ENCODE peak calls at places on chromosomes 12 and 14, in six cellular contexts. O is CD8-positive, alpha-beta memory T cell; R is astrocyte; Z is lower lobe of right lung; C is uterus; K is GM23338. B is an unnamed sample. For H3K4me1 and H3K27me3, the result is how much of the 10 kb centered on the place peaks cover.

GRCh38 chr12:24054411-24054810 is 104.9 kb upstream of the SOX5 start:
- DNase-seq in O (no peak), R (no peak), Z (no peak), C (no peak), K (no peak), B (no peak)

GRCh38 chr12:85057370-85057963 is 21.3 kb downstream of the LRRIQ1 start:
- DNase-seq in O (no peak), R (peak), Z (no peak), C (no peak), K (peak), B (peak)

GRCh38 chr14:63547798-63548335 is 4.7 kb upstream of the PPP2R5E start:
- DNase-seq in O (no peak), R (no peak), Z (no peak), C (no peak), K (no peak), B (no peak)

GRCh38 chr12:126936181-126936851 is 1330.7 kb upstream of the TMEM132C start:
- DNase-seq in O (no peak), R (peak), Z (no peak), C (no peak), K (no peak), B (no peak)

GRCh38 chr12:52577316-52577715 is 3.7 kb upstream of the KRT74 start:
- DNase-seq in O (no peak), R (no peak), Z (no peak), C (no peak), K (no peak), B (no peak)

GRCh38 chr14:24255931-24256696 is 6.9 kb downstream of the TGM1 start:
- DNase-seq in O (no peak), R (no peak), Z (no peak), C (no peak), K (no peak), B (no peak)

GRCh38 chr12:131204416-131205311 is 251.0 kb downstream of the ADGRD1 start:
- DNase-seq in O (no peak), R (no peak), Z (no peak), C (no peak), K (no peak), B (no peak)

GRCh38 chr14:28461379-28461778 is 305.2 kb upstream of the FOXG1 start:
- DNase-seq in O (no peak), R (peak), Z (no peak), C (no peak), K (no peak), B (no peak)

GRCh38 chr12:98990648-98991047 is 345.6 kb downstream of the APAF1 start:
- DNase-seq in O (no peak), R (no peak), Z (no peak), C (no peak), K (no peak), B (no peak)

GRCh38 chr12:94042321-94042720 is 106.1 kb upstream of the PLXNC1 start:
- DNase-seq in O (no peak), R (no peak), Z (no peak), C (no peak), K (peak), B (no peak)

GRCh38 chr14:50559990-50560928 is at the start of gene ATL1:
- DNase-seq in O (peak), R (peak), Z (peak), C (peak), K (peak), B (peak)

GRCh38 chr14:33120966-33121365 is 182.3 kb downstream of the NPAS3 start:
- DNase-seq in O (no peak), R (peak), Z (no peak), C (no peak), K (no peak), B (no peak)

GRCh38 chr14:34780646-34781045 is 66.3 kb upstream of the CFL2 start:
- DNase-seq in O (no peak), R (no peak), Z (no peak), C (no peak), K (no peak), B (no peak)

GRCh38 chr14:99534863-99535262 is 53.7 kb downstream of the CCNK start:
- DNase-seq in O (no peak), R (peak), Z (no peak), C (peak), K (no peak), B (no peak)

GRCh38 chr14:21734457-21735074 is 60.9 kb upstream of the OR4E1 start:
- DNase-seq in O (peak), R (no peak), Z (no peak), C (no peak), K (peak), B (peak)

GRCh38 chr14:99568567-99569560 is 35.1 kb downstream of the CCDC85C start:
- DNase-seq in O (no peak), R (peak), Z (no peak), C (no peak), K (no peak), B (peak)

GRCh38 chr12:1644523-1645438 is 15.8 kb downstream of the WNT5B start:
- DNase-seq in O (no peak), R (peak), Z (no peak), C (peak), K (no peak), B (no peak)

GRCh38 chr14:104855532-104856090 is 9.5 kb upstream of the CEP170B start:
- DNase-seq in O (no peak), R (no peak), Z (no peak), C (no peak), K (no peak), B (no peak)

GRCh38 chr14:35380794-35381193 is 23.8 kb downstream of the NFKBIA start:
- DNase-seq in O (no peak), R (no peak), Z (no peak), C (no peak), K (no peak), B (no peak)

GRCh38 chr12:57133916-57134315 is 5.6 kb downstream of the LRP1 start:
- DNase-seq in O (no peak), R (no peak), Z (no peak), C (peak), K (no peak), B (no peak)

GRCh38 chr14:76461886-76462285 is 85.9 kb downstream of the ESRRB start:
- DNase-seq in O (no peak), R (no peak), Z (no peak), C (no peak), K (no peak), B (no peak)

GRCh38 chr12:52612431-52613290 is 5.7 kb downstream of the KRT73 start:
- DNase-seq in O (peak), R (no peak), Z (no peak), C (no peak), K (no peak), B (no peak)

GRCh38 chr14:92690171-92691011 is 58.0 kb downstream of the LGMN start:
- DNase-seq in O (no peak), R (peak), Z (no peak), C (no peak), K (peak), B (peak)

GRCh38 chr12:122182887-122183587 is at the start of gene LRRC43:
- DNase-seq in O (peak), R (peak), Z (peak), C (no peak), K (peak), B (no peak)

GRCh38 chr12:44558340-44559100 is 317.6 kb downstream of the NELL2 start:
- DNase-seq in O (no peak), R (no peak), Z (no peak), C (no peak), K (no peak), B (no peak)

GRCh38 chr12:1592444-1593231 is 1.7 kb downstream of the FBXL14 start:
- DNase-seq in O (peak), R (peak), Z (peak), C (no peak), K (peak), B (peak)

GRCh38 chr12:25713264-25713663 is 160.2 kb upstream of the LMNTD1 start:
- DNase-seq in O (no peak), R (no peak), Z (no peak), C (no peak), K (no peak), B (no peak)

GRCh38 chr14:74959596-74960180 is 4.3 kb upstream of the PGF start:
- DNase-seq in O (no peak), R (no peak), Z (no peak), C (no peak), K (no peak), B (no peak)

GRCh38 chr12:131402781-131403396 is 308.0 kb upstream of the SFSWAP start:
- DNase-seq in O (no peak), R (no peak), Z (no peak), C (no peak), K (no peak), B (no peak)

GRCh38 chr12:99444859-99445316 is 202.7 kb upstream of the GARIN6 start:
- DNase-seq in O (no peak), R (peak), Z (no peak), C (no peak), K (no peak), B (no peak)

GRCh38 chr14:96038558-96038919 is 623 bp upstream of the C14orf132 start:
- DNase-seq in O (no peak), R (no peak), Z (no peak), C (no peak), K (peak), B (no peak)

GRCh38 chr12:60834806-60835205 is 1239.0 kb downstream of the SLC16A7 start:
- DNase-seq in O (no peak), R (no peak), Z (no peak), C (no peak), K (peak), B (no peak)
- H3K4me3 ChIP-seq in O (no peak), R (no peak), Z (no peak), C (no peak), K (no peak), B (no peak)

GRCh38 chr14:31802838-31803237 is 241.6 kb downstream of the NUBPL start:
- DNase-seq in O (no peak), R (no peak), Z (no peak), C (no peak), K (no peak), B (no peak)

DNA sequence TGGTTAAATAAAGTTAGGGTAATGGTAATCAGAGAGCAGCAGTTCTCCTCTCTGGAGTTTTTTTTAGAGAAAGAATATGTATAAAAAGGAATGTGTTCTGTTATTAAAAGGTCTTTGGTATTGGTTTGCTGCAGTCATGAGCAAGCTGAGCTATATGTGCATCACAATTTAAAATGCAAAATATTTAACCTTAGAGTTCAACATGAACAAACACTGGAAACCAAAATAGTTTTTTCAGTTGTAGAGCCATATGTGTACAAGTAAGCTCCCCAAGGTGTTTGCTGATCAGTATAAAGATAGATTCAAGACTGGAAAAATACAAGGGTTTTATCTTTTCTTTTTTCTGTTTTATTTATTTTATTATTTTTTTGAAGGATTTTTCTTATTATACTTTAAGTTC is 245.0 kb downstream of the NUBPL start:
- DNase-seq in O (no peak), R (no peak), Z (no peak), C (no peak), K (no peak), B (no peak)
- H3K4me1 ChIP-seq in O (under half), R (under half), Z (under half), C (under half), K (under half), B (under half)

GRCh38 chr14:91325211-91325610 is 80.7 kb upstream of the GPR68 start:
- DNase-seq in O (peak), R (no peak), Z (no peak), C (no peak), K (no peak), B (no peak)
- H3K27me3 ChIP-seq in O (under half), R (under half), Z (under half), C (under half), K (under half), B (under half)

GRCh38 chr14:77502109-77502782 is 3.6 kb upstream of the ISM2 start:
- DNase-seq in O (no peak), R (no peak), Z (no peak), C (no peak), K (no peak), B (no peak)

GRCh38 chr14:77498984-77499527 is 440 bp upstream of the ISM2 start:
- DNase-seq in O (no peak), R (no peak), Z (no peak), C (no peak), K (peak), B (peak)

GRCh38 chr14:77503138-77503537 is 4.5 kb upstream of the ISM2 start:
- DNase-seq in O (no peak), R (no peak), Z (no peak), C (no peak), K (no peak), B (no peak)

GRCh38 chr14:77495354-77495753 is 3.3 kb downstream of the ISM2 start:
- DNase-seq in O (no peak), R (no peak), Z (no peak), C (no peak), K (no peak), B (no peak)

DNA sequence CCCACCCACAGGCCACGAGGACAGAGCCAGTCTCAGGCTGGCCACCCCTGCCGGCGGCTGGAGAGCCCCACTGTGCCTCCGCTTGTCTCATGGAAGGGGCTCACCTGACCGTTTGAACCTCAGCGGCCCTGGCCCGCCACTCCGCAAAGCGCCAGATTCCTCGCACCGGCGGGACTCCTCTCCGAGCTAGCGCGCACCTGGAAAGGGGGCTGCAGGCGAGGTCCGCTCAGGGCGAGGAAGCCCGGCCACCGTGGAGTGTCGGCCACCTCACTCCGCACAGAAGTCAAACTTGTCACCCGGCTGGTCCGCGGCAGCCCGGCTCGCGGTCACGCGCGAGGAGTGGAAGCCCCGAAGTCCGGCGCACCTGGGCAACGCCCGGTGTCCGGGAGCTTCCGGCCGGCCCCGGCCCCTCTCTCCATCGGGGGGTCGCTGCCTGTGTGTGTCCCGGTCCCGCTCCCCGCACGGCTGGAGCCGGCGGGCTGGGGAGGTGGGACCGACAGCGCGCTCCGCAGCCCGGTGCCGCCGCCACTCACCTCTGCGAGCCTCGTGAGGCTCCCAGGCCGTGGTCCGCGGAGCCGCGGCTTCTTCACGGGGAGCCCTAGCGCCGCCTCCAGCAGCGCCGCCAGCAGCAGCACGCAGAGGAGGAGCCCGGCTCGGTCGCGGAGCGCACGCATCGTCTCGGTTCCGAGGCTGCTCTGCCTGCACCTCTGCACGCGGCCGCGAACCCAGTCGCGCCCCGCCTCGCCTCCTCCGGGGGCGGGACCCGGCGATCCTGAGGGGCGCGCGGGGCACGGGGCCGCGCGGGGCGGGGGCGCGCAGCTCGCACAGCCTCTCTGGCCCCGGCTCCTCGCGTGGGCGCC is at the start of gene ISM2:
- DNase-seq in O (peak), R (peak), Z (peak), C (peak), K (peak), B (peak)
- H3K4me3 ChIP-seq in O (no peak), R (peak), Z (peak), C (peak), K (peak), B (peak)